ENCODE peak calls at places on chromosomes 3 and 15, in five cellular contexts. T is cardiac muscle cell, B is foreskin fibroblast, D is nephron progenitor cell, F is spleen. L is an unnamed sample.

GRCh38 chr3:181755959-181756358 is 44.2 kb downstream of the SOX2 start:
- DNase-seq in B (no peak), T (no peak), F (no peak), D (no peak), L (no peak)

GRCh38 chr15:98375513-98376360 is 272.6 kb upstream of the IGF1R start:
- DNase-seq in T (no peak), F (no peak), B (no peak), D (no peak), L (no peak)

GRCh38 chr3:65052101-65052500 is 364.3 kb upstream of the ADAMTS9 start:
- DNase-seq in B (no peak), D (no peak), F (no peak), T (peak; percentile 29), L (peak; percentile 53)

GRCh38 chr3:71173421-71173975 is 410.0 kb downstream of the FOXP1 start:
- DNase-seq in D (no peak), T (peak; percentile 86), F (no peak), B (peak; percentile 60), L (no peak)

GRCh38 chr3:155428558-155428957 is 135.1 kb upstream of the STRIT1 start:
- DNase-seq in D (no peak), B (peak; percentile 79), F (no peak), T (no peak), L (peak; percentile 67)

GRCh38 chr3:183555541-183556081 is at the start of gene KLHL6:
- DNase-seq in T (peak; percentile 26), B (no peak), D (no peak), F (peak; percentile 93), L (no peak)

GRCh38 chr3:160130950-160131349 is 94.3 kb upstream of the C3orf80 start:
- DNase-seq in B (peak; percentile 37), D (no peak), F (no peak), T (peak; percentile 67), L (no peak)

GRCh38 chr3:110106805-110107204 is 769.5 kb upstream of the DPPA4 start:
- DNase-seq in F (no peak), B (no peak), D (no peak), T (no peak), L (no peak)

GRCh38 chr15:23648920-23649515 is 1.4 kb upstream of the MAGEL2 start:
- DNase-seq in B (no peak), D (peak; percentile 70), T (peak; percentile 9), F (no peak), L (no peak)

GRCh38 chr15:70257047-70257446 is 159.3 kb upstream of the TLE3 start:
- DNase-seq in F (peak; percentile 28), B (no peak), T (no peak), D (no peak), L (no peak)

GRCh38 chr15:57060799-57061198 is 142.4 kb downstream of the TCF12 start:
- DNase-seq in D (no peak), B (peak; percentile 82), F (no peak), T (peak; percentile 52), L (peak; percentile 91)

GRCh38 chr15:52262364-52262763 is 33.2 kb downstream of the MYO5C start:
- DNase-seq in B (no peak), D (no peak), T (no peak), F (no peak), L (no peak)

GRCh38 chr3:151903501-151903991 is 30.1 kb downstream of the SUCNR1 start:
- DNase-seq in T (peak; percentile 80), B (peak; percentile 50), D (no peak), F (no peak), L (no peak)

GRCh38 chr3:56806407-56806806 is 4.7 kb upstream of the ARHGEF3 start:
- DNase-seq in D (no peak), B (no peak), F (no peak), T (no peak), L (no peak)

GRCh38 chr15:52765779-52766178 is 24.4 kb downstream of the ONECUT1 start:
- DNase-seq in F (no peak), T (peak; percentile 12), B (no peak), D (peak; percentile 15), L (no peak)

GRCh38 chr15:70210538-70210937 is 112.8 kb upstream of the TLE3 start:
- DNase-seq in F (no peak), T (no peak), B (no peak), D (no peak), L (no peak)

GRCh38 chr15:33467146-33467815 is 156.5 kb downstream of the RYR3 start:
- DNase-seq in T (no peak), B (no peak), F (no peak), D (no peak), L (no peak)

GRCh38 chr15:33467816-33468163 is 157.0 kb downstream of the RYR3 start:
- DNase-seq in D (no peak), B (no peak), F (no peak), T (no peak), L (no peak)

GRCh38 chr15:33473005-33473404 is 162.2 kb downstream of the RYR3 start:
- DNase-seq in B (no peak), T (no peak), D (no peak), F (no peak), L (no peak)

DNA sequence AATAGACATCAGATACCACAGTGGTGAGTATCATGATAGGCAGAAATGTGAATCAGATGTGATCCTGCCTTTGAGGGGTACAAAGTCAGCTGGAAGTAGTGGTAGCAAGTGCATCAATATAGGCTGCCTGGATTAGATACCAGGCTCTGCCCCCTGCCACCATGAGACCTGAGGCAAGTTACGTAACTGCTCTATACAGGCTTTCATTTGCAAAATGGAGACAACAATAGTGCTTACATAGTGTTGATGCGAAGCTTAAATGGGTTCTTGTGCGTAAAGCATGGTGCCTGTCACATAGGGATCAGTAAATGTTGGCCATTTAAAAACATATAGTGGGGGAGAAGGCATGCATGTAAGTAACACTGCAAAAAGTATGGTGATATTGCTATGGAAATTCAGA is 158.0 kb downstream of the RYR3 start:
- DNase-seq in T (no peak), F (no peak), B (no peak), D (no peak), L (no peak)
- TF ChIP-seq CTCF in T (no peak), F (no peak), B (no peak), D (no peak), L (no peak)

GRCh38 chr15:32993285-32993684 is 201.2 kb downstream of the FMN1 start:
- DNase-seq in T (peak; percentile 47), F (no peak), B (no peak), D (no peak), L (no peak)
- TF ChIP-seq CTCF in T (peak; percentile 42), F (no peak), B (peak; percentile 30), D (no peak), L (peak; percentile 53)

GRCh38 chr15:67521770-67522568 is 1.0 kb downstream of the C15orf61 start:
- DNase-seq in B (no peak), T (peak; percentile 44), D (no peak), F (no peak), L (no peak)
- TF ChIP-seq CTCF in B (no peak), T (no peak), D (no peak), F (no peak), L (no peak)

GRCh38 chr3:74866357-74866876 is 252.0 kb upstream of the CNTN3 start:
- DNase-seq in D (no peak), T (no peak), B (no peak), F (no peak), L (no peak)

GRCh38 chr3:74862501-74862900 is 248.0 kb upstream of the CNTN3 start:
- DNase-seq in D (no peak), B (no peak), F (no peak), T (no peak), L (no peak)

DNA sequence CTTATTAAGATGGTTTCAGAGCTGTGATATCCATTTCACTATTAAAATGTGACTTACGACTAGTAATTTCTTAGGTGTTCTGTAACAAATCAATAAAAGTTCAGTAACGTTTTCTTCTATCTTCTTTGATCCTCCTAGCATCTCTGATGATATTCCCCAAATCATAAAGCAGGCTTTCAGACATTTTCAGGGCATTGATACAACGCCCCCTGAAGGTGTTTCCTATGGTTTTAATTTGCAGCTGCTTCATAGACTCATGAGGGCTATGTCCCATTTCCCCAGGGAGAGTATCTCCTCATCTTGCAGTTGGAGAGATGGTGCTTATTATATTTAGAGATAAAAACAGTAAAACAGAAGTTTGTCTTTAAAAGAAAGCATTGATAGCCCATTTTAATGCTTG is 246.8 kb upstream of the CNTN3 start:
- DNase-seq in F (no peak), D (no peak), T (no peak), B (no peak), L (no peak)
- TF ChIP-seq CTCF in F (no peak), D (no peak), T (no peak), B (no peak), L (no peak)

GRCh38 chr15:89442671-89443307 is 53.6 kb downstream of the RHCG start:
- DNase-seq in T (peak; percentile 50), B (peak; percentile 6), D (peak; percentile 84), F (no peak), L (no peak)
- TF ChIP-seq CTCF in T (peak; percentile 81), B (peak; percentile 66), D (peak; percentile 89), F (no peak), L (peak; percentile 86)

GRCh38 chr3:113340785-113341184 is 100.5 kb downstream of the CFAP44 start:
- DNase-seq in B (no peak), D (no peak), T (no peak), F (no peak), L (no peak)

DNA sequence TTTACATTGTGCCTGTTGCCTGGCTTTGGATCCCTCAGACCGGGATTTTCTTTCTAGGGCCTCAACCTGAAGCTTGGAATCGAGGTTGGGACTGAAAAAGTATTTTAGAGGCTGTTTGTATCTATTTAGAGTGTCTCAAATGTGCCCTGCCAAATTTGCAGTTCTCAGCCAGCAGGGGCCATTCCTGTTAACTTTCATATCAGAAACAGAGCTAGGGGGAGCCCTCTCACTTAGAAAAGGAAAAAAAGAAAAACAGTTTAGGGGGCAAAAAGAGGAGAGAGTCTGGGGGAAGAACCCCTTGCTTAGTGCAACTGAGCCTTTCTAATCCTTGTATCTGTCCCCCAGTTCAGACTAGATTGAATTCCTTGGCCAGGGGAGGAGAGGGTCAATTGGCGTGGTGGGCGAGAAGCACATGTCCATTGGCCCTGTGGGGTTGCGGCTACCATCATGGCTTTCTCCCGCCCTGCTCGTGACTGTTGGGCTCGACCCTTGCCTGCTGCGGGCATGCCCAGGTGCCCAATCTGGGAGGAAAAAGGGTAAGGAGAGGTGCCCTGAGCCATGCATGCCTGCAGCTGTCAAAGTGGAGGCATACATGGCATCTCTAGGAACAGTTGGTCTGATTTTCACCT is 101.6 kb downstream of the CFAP44 start:
- DNase-seq in T (no peak), B (no peak), F (no peak), D (no peak), L (no peak)
- TF ChIP-seq CTCF in T (peak; percentile 28), B (peak; percentile 11), F (no peak), D (no peak), L (peak; percentile 50)

GRCh38 chr3:12042638-12043037 is 38.5 kb downstream of the SYN2 start:
- DNase-seq in B (no peak), T (no peak), F (no peak), D (no peak), L (no peak)

GRCh38 chr3:12041476-12041875 is 37.3 kb downstream of the SYN2 start:
- DNase-seq in D (no peak), F (no peak), T (no peak), B (no peak), L (no peak)

GRCh38 chr3:12044860-12045259 is 40.7 kb downstream of the SYN2 start:
- DNase-seq in F (no peak), B (no peak), D (no peak), T (no peak), L (no peak)

GRCh38 chr3:12049675-12050074 is 45.5 kb downstream of the SYN2 start:
- DNase-seq in B (peak; percentile 3), T (peak; percentile 39), F (no peak), D (peak; percentile 6), L (no peak)

GRCh38 chr3:12046406-12046805 is 42.2 kb downstream of the SYN2 start:
- DNase-seq in B (peak; percentile 2), F (no peak), D (no peak), T (no peak), L (no peak)
- TF ChIP-seq CTCF in B (no peak), F (no peak), D (peak; percentile 28), T (peak; percentile 13), L (peak; percentile 52)

GRCh38 chr3:52472239-52472783 is 16.9 kb downstream of the NISCH start:
- DNase-seq in F (no peak), D (no peak), T (no peak), B (no peak), L (no peak)
- TF ChIP-seq CTCF in F (no peak), D (no peak), T (no peak), B (no peak), L (no peak)